ENCODE peak calls at places on chromosome 13, in eight cellular contexts. One of them, this sample, is unnamed.

GRCh38 chr13:105798541-105798940 is 736.9 kb downstream of the EFNB2 start:
- DNase-seq in activated CD8-positive, alpha-beta memory T cell treated with anti-CD3 and anti-CD28 coated beads for 1 hour: no peak
- DNase-seq in right cardiac atrium: no peak
- DNase-seq in mesothelial cell of epicardium: no peak
- DNase-seq in astrocyte: no peak
- DNase-seq in activated naive CD8-positive, alpha-beta T cell treated with anti-CD3 and anti-CD28 coated beads, Interleukin-2, amount 50 U/mL, for 16 hours: no peak
- DNase-seq in LoVo: no peak
- DNase-seq in astrocyte of the hippocampus: no peak
- DNase-seq in this sample: no peak

GRCh38 chr13:45316210-45316799 is 24.7 kb downstream of the TPT1 start:
- DNase-seq in astrocyte of the hippocampus: no peak
- DNase-seq in right cardiac atrium: no peak
- DNase-seq in LoVo: no peak
- DNase-seq in mesothelial cell of epicardium: no peak
- DNase-seq in astrocyte: no peak
- DNase-seq in activated CD8-positive, alpha-beta memory T cell treated with anti-CD3 and anti-CD28 coated beads for 1 hour: no peak
- DNase-seq in activated naive CD8-positive, alpha-beta T cell treated with anti-CD3 and anti-CD28 coated beads, Interleukin-2, amount 50 U/mL, for 16 hours: no peak
- DNase-seq in this sample: no peak

GRCh38 chr13:28744656-28745055 is 25.9 kb upstream of the SLC46A3 start:
- DNase-seq in astrocyte: no peak
- DNase-seq in LoVo: no peak
- DNase-seq in activated CD8-positive, alpha-beta memory T cell treated with anti-CD3 and anti-CD28 coated beads for 1 hour: no peak
- DNase-seq in astrocyte of the hippocampus: no peak
- DNase-seq in mesothelial cell of epicardium: no peak
- DNase-seq in activated naive CD8-positive, alpha-beta T cell treated with anti-CD3 and anti-CD28 coated beads, Interleukin-2, amount 50 U/mL, for 16 hours: no peak
- DNase-seq in right cardiac atrium: no peak
- DNase-seq in this sample: no peak

GRCh38 chr13:46751811-46752635 is 44.9 kb downstream of the ESD start:
- DNase-seq in astrocyte: peak
- DNase-seq in activated naive CD8-positive, alpha-beta T cell treated with anti-CD3 and anti-CD28 coated beads, Interleukin-2, amount 50 U/mL, for 16 hours: no peak
- DNase-seq in mesothelial cell of epicardium: no peak
- DNase-seq in activated CD8-positive, alpha-beta memory T cell treated with anti-CD3 and anti-CD28 coated beads for 1 hour: peak
- DNase-seq in astrocyte of the hippocampus: peak
- DNase-seq in LoVo: no peak
- DNase-seq in right cardiac atrium: no peak
- DNase-seq in this sample: no peak

GRCh38 chr13:27211271-27211670 is 39.7 kb upstream of the USP12 start:
- DNase-seq in right cardiac atrium: no peak
- DNase-seq in activated naive CD8-positive, alpha-beta T cell treated with anti-CD3 and anti-CD28 coated beads, Interleukin-2, amount 50 U/mL, for 16 hours: no peak
- DNase-seq in mesothelial cell of epicardium: no peak
- DNase-seq in astrocyte: no peak
- DNase-seq in activated CD8-positive, alpha-beta memory T cell treated with anti-CD3 and anti-CD28 coated beads for 1 hour: no peak
- DNase-seq in astrocyte of the hippocampus: no peak
- DNase-seq in LoVo: no peak
- DNase-seq in this sample: no peak

GRCh38 chr13:109790951-109791605 is 4.7 kb upstream of the IRS2 start:
- DNase-seq in activated CD8-positive, alpha-beta memory T cell treated with anti-CD3 and anti-CD28 coated beads for 1 hour: no peak
- DNase-seq in activated naive CD8-positive, alpha-beta T cell treated with anti-CD3 and anti-CD28 coated beads, Interleukin-2, amount 50 U/mL, for 16 hours: no peak
- DNase-seq in LoVo: peak
- DNase-seq in astrocyte: no peak
- DNase-seq in astrocyte of the hippocampus: peak
- DNase-seq in mesothelial cell of epicardium: no peak
- DNase-seq in right cardiac atrium: no peak
- DNase-seq in this sample: no peak

GRCh38 chr13:112325142-112325808 is 50.9 kb upstream of the SPACA7 start:
- DNase-seq in activated CD8-positive, alpha-beta memory T cell treated with anti-CD3 and anti-CD28 coated beads for 1 hour: no peak
- DNase-seq in LoVo: no peak
- DNase-seq in mesothelial cell of epicardium: no peak
- DNase-seq in right cardiac atrium: peak
- DNase-seq in activated naive CD8-positive, alpha-beta T cell treated with anti-CD3 and anti-CD28 coated beads, Interleukin-2, amount 50 U/mL, for 16 hours: no peak
- DNase-seq in astrocyte of the hippocampus: no peak
- DNase-seq in astrocyte: no peak
- DNase-seq in this sample: no peak

GRCh38 chr13:80052286-80052685 is 288.6 kb downstream of the SPRY2 start:
- DNase-seq in mesothelial cell of epicardium: no peak
- DNase-seq in astrocyte of the hippocampus: no peak
- DNase-seq in activated CD8-positive, alpha-beta memory T cell treated with anti-CD3 and anti-CD28 coated beads for 1 hour: no peak
- DNase-seq in astrocyte: no peak
- DNase-seq in activated naive CD8-positive, alpha-beta T cell treated with anti-CD3 and anti-CD28 coated beads, Interleukin-2, amount 50 U/mL, for 16 hours: no peak
- DNase-seq in right cardiac atrium: no peak
- DNase-seq in LoVo: no peak
- DNase-seq in this sample: no peak

GRCh38 chr13:51906581-51906980 is 44.8 kb downstream of the CCDC70 start:
- DNase-seq in mesothelial cell of epicardium: no peak
- DNase-seq in astrocyte of the hippocampus: peak
- DNase-seq in right cardiac atrium: no peak
- DNase-seq in activated CD8-positive, alpha-beta memory T cell treated with anti-CD3 and anti-CD28 coated beads for 1 hour: no peak
- DNase-seq in activated naive CD8-positive, alpha-beta T cell treated with anti-CD3 and anti-CD28 coated beads, Interleukin-2, amount 50 U/mL, for 16 hours: no peak
- DNase-seq in astrocyte: no peak
- DNase-seq in LoVo: no peak
- DNase-seq in this sample: no peak

GRCh38 chr13:98144501-98145350 is 1.8 kb downstream of the FARP1 start:
- DNase-seq in activated CD8-positive, alpha-beta memory T cell treated with anti-CD3 and anti-CD28 coated beads for 1 hour: no peak
- DNase-seq in astrocyte: peak
- DNase-seq in activated naive CD8-positive, alpha-beta T cell treated with anti-CD3 and anti-CD28 coated beads, Interleukin-2, amount 50 U/mL, for 16 hours: no peak
- DNase-seq in right cardiac atrium: no peak
- DNase-seq in LoVo: no peak
- DNase-seq in mesothelial cell of epicardium: no peak
- DNase-seq in astrocyte of the hippocampus: peak
- DNase-seq in this sample: peak

GRCh38 chr13:109840201-109840892 is 54.0 kb upstream of the IRS2 start:
- DNase-seq in activated CD8-positive, alpha-beta memory T cell treated with anti-CD3 and anti-CD28 coated beads for 1 hour: no peak
- DNase-seq in astrocyte: peak
- DNase-seq in activated naive CD8-positive, alpha-beta T cell treated with anti-CD3 and anti-CD28 coated beads, Interleukin-2, amount 50 U/mL, for 16 hours: no peak
- DNase-seq in astrocyte of the hippocampus: peak
- DNase-seq in right cardiac atrium: no peak
- DNase-seq in LoVo: peak
- DNase-seq in mesothelial cell of epicardium: no peak
- DNase-seq in this sample: no peak

GRCh38 chr13:74869846-74870245 is 612.1 kb downstream of the TBC1D4 start:
- DNase-seq in activated CD8-positive, alpha-beta memory T cell treated with anti-CD3 and anti-CD28 coated beads for 1 hour: no peak
- DNase-seq in activated naive CD8-positive, alpha-beta T cell treated with anti-CD3 and anti-CD28 coated beads, Interleukin-2, amount 50 U/mL, for 16 hours: no peak
- DNase-seq in astrocyte of the hippocampus: no peak
- DNase-seq in LoVo: no peak
- DNase-seq in mesothelial cell of epicardium: no peak
- DNase-seq in right cardiac atrium: no peak
- DNase-seq in astrocyte: peak
- DNase-seq in this sample: no peak